ENCODE peak calls at places on chromosomes 11 and 22, in four cellular contexts. One of them, this sample, is unnamed.

GRCh38 chr22:35191412-35191811 is 65.9 kb upstream of the HMGXB4 start:
- DNase-seq in NCI-H345: no peak
- DNase-seq in tibial artery: no peak
- DNase-seq in osteocyte: peak
- DNase-seq in this sample: no peak

GRCh38 chr11:48341466-48341865 is 16.7 kb downstream of the OR4C3 start:
- DNase-seq in NCI-H345: no peak
- DNase-seq in tibial artery: no peak
- DNase-seq in osteocyte: no peak
- DNase-seq in this sample: no peak

GRCh38 chr11:1442163-1442562 is 44.4 kb downstream of the MOB2 start:
- DNase-seq in NCI-H345: no peak
- DNase-seq in tibial artery: no peak
- DNase-seq in osteocyte: no peak
- DNase-seq in this sample: no peak

GRCh38 chr11:85772700-85773099 is 38.2 kb downstream of the SYTL2 start:
- DNase-seq in NCI-H345: no peak
- DNase-seq in tibial artery: no peak
- DNase-seq in osteocyte: no peak
- DNase-seq in this sample: no peak

GRCh38 chr22:29458551-29458950 is 20.2 kb downstream of the RFPL1 start:
- DNase-seq in NCI-H345: no peak
- DNase-seq in tibial artery: no peak
- DNase-seq in osteocyte: no peak
- DNase-seq in this sample: no peak

GRCh38 chr22:49301398-49302149 is 526.1 kb downstream of the BRD1 start:
- DNase-seq in NCI-H345: no peak
- DNase-seq in tibial artery: peak
- DNase-seq in osteocyte: peak
- DNase-seq in this sample: no peak

GRCh38 chr11:96218901-96219300 is 124.1 kb downstream of the MAML2 start:
- DNase-seq in NCI-H345: no peak
- DNase-seq in tibial artery: no peak
- DNase-seq in osteocyte: no peak
- DNase-seq in this sample: no peak

GRCh38 chr11:117457031-117457785 is 129.6 kb downstream of the CEP164 start:
- DNase-seq in NCI-H345: peak
- DNase-seq in tibial artery: peak
- DNase-seq in osteocyte: no peak
- DNase-seq in this sample: no peak

GRCh38 chr11:120208777-120209176 is 2.1 kb upstream of the OAF start:
- DNase-seq in NCI-H345: no peak
- DNase-seq in tibial artery: no peak
- DNase-seq in osteocyte: no peak
- DNase-seq in this sample: peak

GRCh38 chr11:120121914-120122473 is 15.9 kb downstream of the TRIM29 start:
- DNase-seq in NCI-H345: no peak
- DNase-seq in tibial artery: no peak
- DNase-seq in osteocyte: no peak
- DNase-seq in this sample: no peak

GRCh38 chr11:86698634-86699033 is 26.2 kb upstream of the ME3 start:
- DNase-seq in NCI-H345: no peak
- DNase-seq in tibial artery: no peak
- DNase-seq in osteocyte: no peak
- DNase-seq in this sample: no peak

GRCh38 chr11:123168236-123168635 is 26.8 kb downstream of the CLMP start:
- DNase-seq in NCI-H345: no peak
- DNase-seq in tibial artery: no peak
- DNase-seq in osteocyte: no peak
- DNase-seq in this sample: no peak

GRCh38 chr11:62546244-62546936 is at the start of gene AHNAK:
- DNase-seq in NCI-H345: peak
- DNase-seq in tibial artery: peak
- DNase-seq in osteocyte: no peak
- DNase-seq in this sample: peak

GRCh38 chr11:86416494-86416893 is 41.8 kb downstream of the CCDC81 start:
- DNase-seq in NCI-H345: no peak
- DNase-seq in tibial artery: no peak
- DNase-seq in osteocyte: no peak
- DNase-seq in this sample: no peak

GRCh38 chr22:39090426-39091064 is 6.5 kb upstream of the APOBEC3H start:
- DNase-seq in NCI-H345: no peak
- DNase-seq in tibial artery: no peak
- DNase-seq in osteocyte: no peak
- DNase-seq in this sample: peak

GRCh38 chr11:16136792-16137395 is 219.5 kb downstream of the SOX6 start:
- DNase-seq in NCI-H345: no peak
- DNase-seq in tibial artery: no peak
- DNase-seq in osteocyte: no peak
- DNase-seq in this sample: no peak

GRCh38 chr11:114058026-114058706 is 1.3 kb upstream of the ZBTB16 start:
- DNase-seq in NCI-H345: no peak
- DNase-seq in tibial artery: peak
- DNase-seq in osteocyte: no peak
- DNase-seq in this sample: peak

GRCh38 chr11:15146271-15147003 is 31.7 kb downstream of the INSC start:
- DNase-seq in NCI-H345: no peak
- DNase-seq in tibial artery: no peak
- DNase-seq in osteocyte: no peak
- DNase-seq in this sample: no peak

GRCh38 chr11:75428989-75429640 is 3.9 kb downstream of the KLHL35 start:
- DNase-seq in NCI-H345: no peak
- DNase-seq in tibial artery: no peak
- DNase-seq in osteocyte: no peak
- DNase-seq in this sample: no peak

GRCh38 chr22:39231197-39231950 is 13.4 kb downstream of the PDGFB start:
- DNase-seq in NCI-H345: no peak
- DNase-seq in tibial artery: no peak
- DNase-seq in osteocyte: no peak
- DNase-seq in this sample: peak

GRCh38 chr11:28481673-28482480 is 373.7 kb downstream of the METTL15 start:
- DNase-seq in NCI-H345: no peak
- DNase-seq in tibial artery: no peak
- DNase-seq in osteocyte: no peak
- DNase-seq in this sample: no peak

GRCh38 chr11:106011481-106011880 is 10.6 kb downstream of the MSANTD4 start:
- DNase-seq in NCI-H345: no peak
- DNase-seq in tibial artery: no peak
- DNase-seq in osteocyte: no peak
- DNase-seq in this sample: no peak

GRCh38 chr22:30424471-30425326 is 869 bp upstream of the MTFP1 start:
- DNase-seq in NCI-H345: no peak
- DNase-seq in tibial artery: no peak
- DNase-seq in osteocyte: no peak
- DNase-seq in this sample: no peak

GRCh38 chr22:48687606-48688005 is 1140.1 kb downstream of the BRD1 start:
- DNase-seq in NCI-H345: no peak
- DNase-seq in tibial artery: no peak
- DNase-seq in osteocyte: no peak
- DNase-seq in this sample: no peak

GRCh38 chr11:125167954-125168821 is 3.6 kb downstream of the PKNOX2 start:
- DNase-seq in NCI-H345: no peak
- DNase-seq in tibial artery: no peak
- DNase-seq in osteocyte: no peak
- DNase-seq in this sample: no peak

GRCh38 chr11:45859661-45860140 is 12.4 kb downstream of the CRY2 start:
- DNase-seq in NCI-H345: no peak
- DNase-seq in tibial artery: peak
- DNase-seq in osteocyte: peak
- DNase-seq in this sample: peak

GRCh38 chr11:12675951-12676711 is 1.9 kb downstream of the TEAD1 start:
- DNase-seq in NCI-H345: no peak
- DNase-seq in tibial artery: no peak
- DNase-seq in osteocyte: no peak
- DNase-seq in this sample: no peak

GRCh38 chr11:63567044-63567840 is 4.1 kb upstream of the PLAAT2 start:
- DNase-seq in NCI-H345: no peak
- DNase-seq in tibial artery: no peak
- DNase-seq in osteocyte: no peak
- DNase-seq in this sample: no peak

GRCh38 chr11:117281159-117281558 is 10.0 kb upstream of the BACE1-AS start:
- DNase-seq in NCI-H345: no peak
- DNase-seq in tibial artery: no peak
- DNase-seq in osteocyte: no peak
- DNase-seq in this sample: no peak

GRCh38 chr22:22684605-22685561 is 40.5 kb downstream of the GGTLC2 start:
- DNase-seq in NCI-H345: peak
- DNase-seq in tibial artery: peak
- DNase-seq in osteocyte: no peak
- DNase-seq in this sample: no peak

GRCh38 chr22:41757507-41757906 is 43.0 kb upstream of the CCDC134 start:
- DNase-seq in NCI-H345: no peak
- DNase-seq in tibial artery: no peak
- DNase-seq in osteocyte: no peak
- DNase-seq in this sample: no peak

GRCh38 chr11:17208257-17208999 is 642 bp upstream of the PIK3C2A start:
- DNase-seq in NCI-H345: peak
- DNase-seq in tibial artery: no peak
- DNase-seq in osteocyte: peak
- DNase-seq in this sample: no peak

GRCh38 chr11:36037031-36037430 is 93.2 kb downstream of the LDLRAD3 start:
- DNase-seq in NCI-H345: no peak
- DNase-seq in tibial artery: no peak
- DNase-seq in osteocyte: no peak
- DNase-seq in this sample: peak

GRCh38 chr11:109037856-109038780 is 373.2 kb downstream of the DDX10 start:
- DNase-seq in NCI-H345: no peak
- DNase-seq in tibial artery: no peak
- DNase-seq in osteocyte: no peak
- DNase-seq in this sample: no peak

GRCh38 chr11:70851308-70851707 is 401.1 kb downstream of the SHANK2 start:
- DNase-seq in NCI-H345: no peak
- DNase-seq in tibial artery: no peak
- DNase-seq in osteocyte: no peak
- DNase-seq in this sample: no peak

GRCh38 chr11:131530411-131530810 is 160.0 kb downstream of the NTM start:
- DNase-seq in NCI-H345: no peak
- DNase-seq in tibial artery: no peak
- DNase-seq in osteocyte: no peak
- DNase-seq in this sample: no peak

GRCh38 chr11:106551744-106552671 is 466.3 kb downstream of the GUCY1A2 start:
- DNase-seq in NCI-H345: no peak
- DNase-seq in tibial artery: no peak
- DNase-seq in osteocyte: no peak
- DNase-seq in this sample: no peak

GRCh38 chr22:38724926-38725571 is 19.3 kb downstream of the GTPBP1 start:
- DNase-seq in NCI-H345: no peak
- DNase-seq in tibial artery: peak
- DNase-seq in osteocyte: no peak
- DNase-seq in this sample: no peak

GRCh38 chr11:57417056-57417455 is 9.9 kb downstream of the SLC43A3 start:
- DNase-seq in NCI-H345: no peak
- DNase-seq in tibial artery: no peak
- DNase-seq in osteocyte: no peak
- DNase-seq in this sample: no peak

This sample was measured in psoas muscle.